ENCODE peak calls at places on chromosomes 12 and 14, in nine cellular contexts. One of them, this sample, is unnamed.

GRCh38 chr14:95294834-95295599 is 24.7 kb downstream of the CLMN start:
- DNase-seq in AG08395: no peak
- DNase-seq in T-helper 9 cell: no peak
- DNase-seq in NCI-H748 treated with DMSO at 0.1 percent for 48 hours: no peak
- DNase-seq in RKO: peak; percentile 29
- DNase-seq in activated CD4-positive, alpha-beta T cell treated with anti-CD3 and anti-CD28 coated beads, Interleukin-2, amount 10 ng/mL, durations not matched to agents 24 days and 14 days: no peak
- DNase-seq in adrenal gland: no peak
- DNase-seq in Calu3: peak; percentile 80
- DNase-seq in right atrium auricular region: no peak
- DNase-seq in this sample: peak; percentile 35

GRCh38 chr12:3134526-3135135 is 57.5 kb downstream of the TSPAN9 start:
- DNase-seq in AG08395: no peak
- DNase-seq in T-helper 9 cell: no peak
- DNase-seq in NCI-H748 treated with DMSO at 0.1 percent for 48 hours: no peak
- DNase-seq in RKO: no peak
- DNase-seq in activated CD4-positive, alpha-beta T cell treated with anti-CD3 and anti-CD28 coated beads, Interleukin-2, amount 10 ng/mL, durations not matched to agents 24 days and 14 days: no peak
- DNase-seq in adrenal gland: no peak
- DNase-seq in Calu3: no peak
- DNase-seq in right atrium auricular region: no peak
- DNase-seq in this sample: no peak

GRCh38 chr14:96693252-96693820 is 103.8 kb upstream of the VRK1 start:
- DNase-seq in AG08395: no peak
- DNase-seq in T-helper 9 cell: no peak
- DNase-seq in NCI-H748 treated with DMSO at 0.1 percent for 48 hours: no peak
- DNase-seq in RKO: no peak
- DNase-seq in activated CD4-positive, alpha-beta T cell treated with anti-CD3 and anti-CD28 coated beads, Interleukin-2, amount 10 ng/mL, durations not matched to agents 24 days and 14 days: no peak
- DNase-seq in adrenal gland: no peak
- DNase-seq in Calu3: no peak
- DNase-seq in right atrium auricular region: no peak
- DNase-seq in this sample: no peak

GRCh38 chr14:98984719-98985041 is 287.3 kb downstream of the BCL11B start:
- DNase-seq in AG08395: no peak
- DNase-seq in T-helper 9 cell: peak; percentile 54
- DNase-seq in NCI-H748 treated with DMSO at 0.1 percent for 48 hours: no peak
- DNase-seq in RKO: no peak
- DNase-seq in activated CD4-positive, alpha-beta T cell treated with anti-CD3 and anti-CD28 coated beads, Interleukin-2, amount 10 ng/mL, durations not matched to agents 24 days and 14 days: peak; percentile 92
- DNase-seq in adrenal gland: no peak
- DNase-seq in Calu3: no peak
- DNase-seq in right atrium auricular region: no peak
- DNase-seq in this sample: peak; percentile 45

GRCh38 chr12:81779216-81779615 is 20.1 kb upstream of the PPFIA2 start:
- DNase-seq in AG08395: no peak
- DNase-seq in T-helper 9 cell: no peak
- DNase-seq in NCI-H748 treated with DMSO at 0.1 percent for 48 hours: no peak
- DNase-seq in RKO: no peak
- DNase-seq in activated CD4-positive, alpha-beta T cell treated with anti-CD3 and anti-CD28 coated beads, Interleukin-2, amount 10 ng/mL, durations not matched to agents 24 days and 14 days: no peak
- DNase-seq in adrenal gland: no peak
- DNase-seq in Calu3: no peak
- DNase-seq in right atrium auricular region: no peak
- DNase-seq in this sample: no peak

GRCh38 chr12:2551514-2551913 is 243.3 kb upstream of the FKBP4 start:
- DNase-seq in AG08395: no peak
- DNase-seq in T-helper 9 cell: no peak
- DNase-seq in NCI-H748 treated with DMSO at 0.1 percent for 48 hours: no peak
- DNase-seq in RKO: no peak
- DNase-seq in activated CD4-positive, alpha-beta T cell treated with anti-CD3 and anti-CD28 coated beads, Interleukin-2, amount 10 ng/mL, durations not matched to agents 24 days and 14 days: no peak
- DNase-seq in adrenal gland: no peak
- DNase-seq in Calu3: no peak
- DNase-seq in right atrium auricular region: no peak
- DNase-seq in this sample: no peak

GRCh38 chr12:24027352-24027751 is 77.9 kb upstream of the SOX5 start:
- DNase-seq in AG08395: no peak
- DNase-seq in T-helper 9 cell: no peak
- DNase-seq in NCI-H748 treated with DMSO at 0.1 percent for 48 hours: no peak
- DNase-seq in RKO: no peak
- DNase-seq in activated CD4-positive, alpha-beta T cell treated with anti-CD3 and anti-CD28 coated beads, Interleukin-2, amount 10 ng/mL, durations not matched to agents 24 days and 14 days: no peak
- DNase-seq in adrenal gland: no peak
- DNase-seq in Calu3: no peak
- DNase-seq in right atrium auricular region: no peak
- DNase-seq in this sample: no peak

GRCh38 chr12:14366211-14366762 is 805 bp downstream of the ATF7IP start:
- DNase-seq in AG08395: no peak
- DNase-seq in T-helper 9 cell: no peak
- DNase-seq in NCI-H748 treated with DMSO at 0.1 percent for 48 hours: peak; percentile 47
- DNase-seq in RKO: peak; percentile 66
- DNase-seq in activated CD4-positive, alpha-beta T cell treated with anti-CD3 and anti-CD28 coated beads, Interleukin-2, amount 10 ng/mL, durations not matched to agents 24 days and 14 days: no peak
- DNase-seq in adrenal gland: no peak
- DNase-seq in Calu3: no peak
- DNase-seq in right atrium auricular region: no peak
- DNase-seq in this sample: no peak

GRCh38 chr12:125218952-125219351 is 153.7 kb downstream of the AACS start:
- DNase-seq in AG08395: no peak
- DNase-seq in T-helper 9 cell: no peak
- DNase-seq in NCI-H748 treated with DMSO at 0.1 percent for 48 hours: no peak
- DNase-seq in RKO: no peak
- DNase-seq in activated CD4-positive, alpha-beta T cell treated with anti-CD3 and anti-CD28 coated beads, Interleukin-2, amount 10 ng/mL, durations not matched to agents 24 days and 14 days: no peak
- DNase-seq in adrenal gland: no peak
- DNase-seq in Calu3: no peak
- DNase-seq in right atrium auricular region: no peak
- DNase-seq in this sample: no peak

GRCh38 chr12:6752181-6752930 is 585 bp downstream of the MLF2 start:
- DNase-seq in AG08395: peak; percentile 67
- DNase-seq in T-helper 9 cell: peak; percentile 13
- DNase-seq in NCI-H748 treated with DMSO at 0.1 percent for 48 hours: no peak
- DNase-seq in RKO: peak; percentile 66
- DNase-seq in activated CD4-positive, alpha-beta T cell treated with anti-CD3 and anti-CD28 coated beads, Interleukin-2, amount 10 ng/mL, durations not matched to agents 24 days and 14 days: no peak
- DNase-seq in adrenal gland: peak; percentile 38
- DNase-seq in Calu3: no peak
- DNase-seq in right atrium auricular region: peak; percentile 60
- DNase-seq in this sample: peak; percentile 50

GRCh38 chr14:69716483-69717187 is 50.3 kb upstream of the SRSF5 start:
- DNase-seq in AG08395: peak; percentile 80
- DNase-seq in T-helper 9 cell: no peak
- DNase-seq in NCI-H748 treated with DMSO at 0.1 percent for 48 hours: no peak
- DNase-seq in RKO: peak; percentile 11
- DNase-seq in activated CD4-positive, alpha-beta T cell treated with anti-CD3 and anti-CD28 coated beads, Interleukin-2, amount 10 ng/mL, durations not matched to agents 24 days and 14 days: peak; percentile 90
- DNase-seq in adrenal gland: no peak
- DNase-seq in Calu3: no peak
- DNase-seq in right atrium auricular region: no peak
- DNase-seq in this sample: peak; percentile 28

GRCh38 chr12:58566599-58566998 is 353.7 kb downstream of the LRIG3 start:
- DNase-seq in AG08395: peak; percentile 59
- DNase-seq in T-helper 9 cell: no peak
- DNase-seq in NCI-H748 treated with DMSO at 0.1 percent for 48 hours: no peak
- DNase-seq in RKO: no peak
- DNase-seq in activated CD4-positive, alpha-beta T cell treated with anti-CD3 and anti-CD28 coated beads, Interleukin-2, amount 10 ng/mL, durations not matched to agents 24 days and 14 days: no peak
- DNase-seq in adrenal gland: no peak
- DNase-seq in Calu3: no peak
- DNase-seq in right atrium auricular region: no peak
- DNase-seq in this sample: no peak

GRCh38 chr14:65482769-65483438 is 70.4 kb downstream of the FUT8 start:
- DNase-seq in AG08395: no peak
- DNase-seq in T-helper 9 cell: no peak
- DNase-seq in NCI-H748 treated with DMSO at 0.1 percent for 48 hours: no peak
- DNase-seq in RKO: no peak
- DNase-seq in activated CD4-positive, alpha-beta T cell treated with anti-CD3 and anti-CD28 coated beads, Interleukin-2, amount 10 ng/mL, durations not matched to agents 24 days and 14 days: no peak
- DNase-seq in adrenal gland: no peak
- DNase-seq in Calu3: no peak
- DNase-seq in right atrium auricular region: no peak
- DNase-seq in this sample: no peak

GRCh38 chr14:79842270-79842669 is 369.0 kb downstream of the DIO2 start:
- DNase-seq in AG08395: no peak
- DNase-seq in T-helper 9 cell: no peak
- DNase-seq in NCI-H748 treated with DMSO at 0.1 percent for 48 hours: no peak
- DNase-seq in RKO: peak; percentile 14
- DNase-seq in activated CD4-positive, alpha-beta T cell treated with anti-CD3 and anti-CD28 coated beads, Interleukin-2, amount 10 ng/mL, durations not matched to agents 24 days and 14 days: no peak
- DNase-seq in adrenal gland: peak; percentile 40
- DNase-seq in Calu3: peak; percentile 36
- DNase-seq in right atrium auricular region: peak; percentile 73
- DNase-seq in this sample: no peak

GRCh38 chr14:104926619-104927431 is 2.1 kb downstream of the PLD4 start:
- DNase-seq in AG08395: no peak
- DNase-seq in T-helper 9 cell: no peak
- DNase-seq in NCI-H748 treated with DMSO at 0.1 percent for 48 hours: no peak
- DNase-seq in RKO: no peak
- DNase-seq in activated CD4-positive, alpha-beta T cell treated with anti-CD3 and anti-CD28 coated beads, Interleukin-2, amount 10 ng/mL, durations not matched to agents 24 days and 14 days: no peak
- DNase-seq in adrenal gland: no peak
- DNase-seq in Calu3: no peak
- DNase-seq in right atrium auricular region: no peak
- DNase-seq in this sample: peak; percentile 38

GRCh38 chr12:112971248-112971647 is 7.1 kb upstream of the OAS2 start:
- DNase-seq in AG08395: no peak
- DNase-seq in T-helper 9 cell: no peak
- DNase-seq in NCI-H748 treated with DMSO at 0.1 percent for 48 hours: no peak
- DNase-seq in RKO: no peak
- DNase-seq in activated CD4-positive, alpha-beta T cell treated with anti-CD3 and anti-CD28 coated beads, Interleukin-2, amount 10 ng/mL, durations not matched to agents 24 days and 14 days: no peak
- DNase-seq in adrenal gland: no peak
- DNase-seq in Calu3: no peak
- DNase-seq in right atrium auricular region: no peak
- DNase-seq in this sample: no peak

GRCh38 chr14:99268776-99269510 is 3.1 kb downstream of the BCL11B start:
- DNase-seq in AG08395: no peak
- DNase-seq in T-helper 9 cell: no peak
- DNase-seq in NCI-H748 treated with DMSO at 0.1 percent for 48 hours: no peak
- DNase-seq in RKO: no peak
- DNase-seq in activated CD4-positive, alpha-beta T cell treated with anti-CD3 and anti-CD28 coated beads, Interleukin-2, amount 10 ng/mL, durations not matched to agents 24 days and 14 days: peak; percentile 72
- DNase-seq in adrenal gland: no peak
- DNase-seq in Calu3: no peak
- DNase-seq in right atrium auricular region: no peak
- DNase-seq in this sample: no peak

GRCh38 chr14:55245657-55246268 is 25.5 kb upstream of the FBXO34 start:
- DNase-seq in AG08395: peak; percentile 27
- DNase-seq in T-helper 9 cell: no peak
- DNase-seq in NCI-H748 treated with DMSO at 0.1 percent for 48 hours: no peak
- DNase-seq in RKO: peak; percentile 22
- DNase-seq in activated CD4-positive, alpha-beta T cell treated with anti-CD3 and anti-CD28 coated beads, Interleukin-2, amount 10 ng/mL, durations not matched to agents 24 days and 14 days: peak; percentile 79
- DNase-seq in adrenal gland: no peak
- DNase-seq in Calu3: peak; percentile 33
- DNase-seq in right atrium auricular region: no peak
- DNase-seq in this sample: peak; percentile 14

GRCh38 chr12:104354868-104355570 is 51.5 kb downstream of the EID3 start:
- DNase-seq in AG08395: no peak
- DNase-seq in T-helper 9 cell: no peak
- DNase-seq in NCI-H748 treated with DMSO at 0.1 percent for 48 hours: no peak
- DNase-seq in RKO: no peak
- DNase-seq in activated CD4-positive, alpha-beta T cell treated with anti-CD3 and anti-CD28 coated beads, Interleukin-2, amount 10 ng/mL, durations not matched to agents 24 days and 14 days: no peak
- DNase-seq in adrenal gland: no peak
- DNase-seq in Calu3: no peak
- DNase-seq in right atrium auricular region: peak; percentile 13
- DNase-seq in this sample: no peak

GRCh38 chr14:94857985-94858384 is 88.1 kb upstream of the GSC start:
- DNase-seq in AG08395: no peak
- DNase-seq in T-helper 9 cell: no peak
- DNase-seq in NCI-H748 treated with DMSO at 0.1 percent for 48 hours: no peak
- DNase-seq in RKO: no peak
- DNase-seq in activated CD4-positive, alpha-beta T cell treated with anti-CD3 and anti-CD28 coated beads, Interleukin-2, amount 10 ng/mL, durations not matched to agents 24 days and 14 days: no peak
- DNase-seq in adrenal gland: no peak
- DNase-seq in Calu3: no peak
- DNase-seq in right atrium auricular region: no peak
- DNase-seq in this sample: no peak

GRCh38 chr12:4825139-4825858 is 84.4 kb upstream of the KCNA1 start:
- DNase-seq in AG08395: no peak
- DNase-seq in T-helper 9 cell: no peak
- DNase-seq in NCI-H748 treated with DMSO at 0.1 percent for 48 hours: no peak
- DNase-seq in RKO: no peak
- DNase-seq in activated CD4-positive, alpha-beta T cell treated with anti-CD3 and anti-CD28 coated beads, Interleukin-2, amount 10 ng/mL, durations not matched to agents 24 days and 14 days: peak; percentile 65
- DNase-seq in adrenal gland: no peak
- DNase-seq in Calu3: no peak
- DNase-seq in right atrium auricular region: no peak
- DNase-seq in this sample: no peak

GRCh38 chr14:80446356-80446755 is 235.1 kb upstream of the DIO2 start:
- DNase-seq in AG08395: peak; percentile 35
- DNase-seq in T-helper 9 cell: no peak
- DNase-seq in NCI-H748 treated with DMSO at 0.1 percent for 48 hours: no peak
- DNase-seq in RKO: no peak
- DNase-seq in activated CD4-positive, alpha-beta T cell treated with anti-CD3 and anti-CD28 coated beads, Interleukin-2, amount 10 ng/mL, durations not matched to agents 24 days and 14 days: no peak
- DNase-seq in adrenal gland: no peak
- DNase-seq in Calu3: no peak
- DNase-seq in right atrium auricular region: no peak
- DNase-seq in this sample: no peak

GRCh38 chr12:121110211-121110940 is 22.3 kb upstream of the P2RX7 start:
- DNase-seq in AG08395: peak; percentile 82
- DNase-seq in T-helper 9 cell: peak; percentile 59
- DNase-seq in NCI-H748 treated with DMSO at 0.1 percent for 48 hours: peak; percentile 49
- DNase-seq in RKO: peak; percentile 59
- DNase-seq in activated CD4-positive, alpha-beta T cell treated with anti-CD3 and anti-CD28 coated beads, Interleukin-2, amount 10 ng/mL, durations not matched to agents 24 days and 14 days: peak; percentile 89
- DNase-seq in adrenal gland: peak; percentile 53
- DNase-seq in Calu3: peak; percentile 72
- DNase-seq in right atrium auricular region: peak; percentile 65
- DNase-seq in this sample: peak; percentile 77

GRCh38 chr12:85920324-85920947 is 46.3 kb downstream of the NTS start:
- DNase-seq in AG08395: peak; percentile 9
- DNase-seq in T-helper 9 cell: no peak
- DNase-seq in NCI-H748 treated with DMSO at 0.1 percent for 48 hours: peak; percentile 47
- DNase-seq in RKO: peak; percentile 64
- DNase-seq in activated CD4-positive, alpha-beta T cell treated with anti-CD3 and anti-CD28 coated beads, Interleukin-2, amount 10 ng/mL, durations not matched to agents 24 days and 14 days: no peak
- DNase-seq in adrenal gland: no peak
- DNase-seq in Calu3: no peak
- DNase-seq in right atrium auricular region: no peak
- DNase-seq in this sample: no peak

GRCh38 chr12:114921796-114922195 is 237.8 kb upstream of the TBX3 start:
- DNase-seq in AG08395: no peak
- DNase-seq in T-helper 9 cell: no peak
- DNase-seq in NCI-H748 treated with DMSO at 0.1 percent for 48 hours: no peak
- DNase-seq in RKO: no peak
- DNase-seq in activated CD4-positive, alpha-beta T cell treated with anti-CD3 and anti-CD28 coated beads, Interleukin-2, amount 10 ng/mL, durations not matched to agents 24 days and 14 days: no peak
- DNase-seq in adrenal gland: no peak
- DNase-seq in Calu3: no peak
- DNase-seq in right atrium auricular region: no peak
- DNase-seq in this sample: no peak

GRCh38 chr12:94832780-94833760 is 170.4 kb downstream of the NDUFA12 start:
- DNase-seq in AG08395: no peak
- DNase-seq in T-helper 9 cell: no peak
- DNase-seq in NCI-H748 treated with DMSO at 0.1 percent for 48 hours: no peak
- DNase-seq in RKO: no peak
- DNase-seq in activated CD4-positive, alpha-beta T cell treated with anti-CD3 and anti-CD28 coated beads, Interleukin-2, amount 10 ng/mL, durations not matched to agents 24 days and 14 days: no peak
- DNase-seq in adrenal gland: no peak
- DNase-seq in Calu3: no peak
- DNase-seq in right atrium auricular region: no peak
- DNase-seq in this sample: no peak

GRCh38 chr12:1595026-1595561 is 713 bp upstream of the FBXL14 start:
- DNase-seq in AG08395: no peak
- DNase-seq in T-helper 9 cell: no peak
- DNase-seq in NCI-H748 treated with DMSO at 0.1 percent for 48 hours: no peak
- DNase-seq in RKO: no peak
- DNase-seq in activated CD4-positive, alpha-beta T cell treated with anti-CD3 and anti-CD28 coated beads, Interleukin-2, amount 10 ng/mL, durations not matched to agents 24 days and 14 days: no peak
- DNase-seq in adrenal gland: no peak
- DNase-seq in Calu3: no peak
- DNase-seq in right atrium auricular region: no peak
- DNase-seq in this sample: peak; percentile 37

GRCh38 chr14:90281261-90281660 is 24.9 kb downstream of the PSMC1 start:
- DNase-seq in AG08395: peak; percentile 92
- DNase-seq in T-helper 9 cell: no peak
- DNase-seq in NCI-H748 treated with DMSO at 0.1 percent for 48 hours: no peak
- DNase-seq in RKO: peak; percentile 70
- DNase-seq in activated CD4-positive, alpha-beta T cell treated with anti-CD3 and anti-CD28 coated beads, Interleukin-2, amount 10 ng/mL, durations not matched to agents 24 days and 14 days: no peak
- DNase-seq in adrenal gland: no peak
- DNase-seq in Calu3: no peak
- DNase-seq in right atrium auricular region: no peak
- DNase-seq in this sample: no peak

GRCh38 chr14:42378274-42378673 is 771.6 kb downstream of the LRFN5 start:
- DNase-seq in AG08395: no peak
- DNase-seq in T-helper 9 cell: no peak
- DNase-seq in NCI-H748 treated with DMSO at 0.1 percent for 48 hours: no peak
- DNase-seq in RKO: no peak
- DNase-seq in activated CD4-positive, alpha-beta T cell treated with anti-CD3 and anti-CD28 coated beads, Interleukin-2, amount 10 ng/mL, durations not matched to agents 24 days and 14 days: no peak
- DNase-seq in adrenal gland: no peak
- DNase-seq in Calu3: no peak
- DNase-seq in right atrium auricular region: no peak
- DNase-seq in this sample: no peak

GRCh38 chr14:61150851-61151250 is 130.3 kb downstream of the TMEM30B start:
- DNase-seq in AG08395: no peak
- DNase-seq in T-helper 9 cell: no peak
- DNase-seq in NCI-H748 treated with DMSO at 0.1 percent for 48 hours: no peak
- DNase-seq in RKO: no peak
- DNase-seq in activated CD4-positive, alpha-beta T cell treated with anti-CD3 and anti-CD28 coated beads, Interleukin-2, amount 10 ng/mL, durations not matched to agents 24 days and 14 days: no peak
- DNase-seq in adrenal gland: no peak
- DNase-seq in Calu3: no peak
- DNase-seq in right atrium auricular region: no peak
- DNase-seq in this sample: no peak

GRCh38 chr14:100677925-100678765 is 48.5 kb upstream of the DLK1 start:
- DNase-seq in AG08395: peak; percentile 37
- DNase-seq in T-helper 9 cell: no peak
- DNase-seq in NCI-H748 treated with DMSO at 0.1 percent for 48 hours: no peak
- DNase-seq in RKO: no peak
- DNase-seq in activated CD4-positive, alpha-beta T cell treated with anti-CD3 and anti-CD28 coated beads, Interleukin-2, amount 10 ng/mL, durations not matched to agents 24 days and 14 days: no peak
- DNase-seq in adrenal gland: no peak
- DNase-seq in Calu3: no peak
- DNase-seq in right atrium auricular region: no peak
- DNase-seq in this sample: peak; percentile 53